ENCODE peak calls at places on chromosomes 13 and 19, in four cellular contexts. V is tibial artery; P is Caco-2; G is CD8-positive, alpha-beta memory T cell. F is an unnamed sample.

GRCh38 chr19:56678205-56678604 is 6.6 kb upstream of the ZNF835 start:
- DNase-seq in V (no peak), P (no peak), G (no peak), F (no peak)

GRCh38 chr13:101449971-101450748 is 2.3 kb upstream of the ITGBL1 start:
- DNase-seq in V (no peak), P (no peak), G (no peak), F (no peak)

GRCh38 chr13:27177852-27178251 is 6.2 kb upstream of the USP12 start:
- DNase-seq in V (no peak), P (peak; percentile 40), G (no peak), F (no peak)

GRCh38 chr19:48568345-48568886 is 16.4 kb downstream of the SULT2B1 start:
- DNase-seq in V (peak; percentile 89), P (no peak), G (no peak), F (no peak)

GRCh38 chr19:50569023-50569697 is 925 bp upstream of the LRRC4B start:
- DNase-seq in V (no peak), P (no peak), G (no peak), F (no peak)

GRCh38 chr13:113036401-113036800 is 67.4 kb downstream of the MCF2L start:
- DNase-seq in V (no peak), P (no peak), G (no peak), F (no peak)

GRCh38 chr19:14566712-14567077 is 5.2 kb downstream of the NDUFB7 start:
- DNase-seq in V (no peak), P (no peak), G (no peak), F (no peak)

GRCh38 chr13:32824671-32825070 is 191.6 kb upstream of the KL start:
- DNase-seq in V (no peak), P (peak; percentile 80), G (no peak), F (no peak)

GRCh38 chr19:49699364-49699763 is 8.4 kb downstream of the CPT1C start:
- DNase-seq in V (no peak), P (no peak), G (no peak), F (no peak)

GRCh38 chr19:33700408-33700757 is 78.6 kb downstream of the CHST8 start:
- DNase-seq in V (no peak), P (no peak), G (no peak), F (no peak)

GRCh38 chr13:33876716-33877394 is 58.9 kb downstream of the RFC3 start:
- DNase-seq in V (no peak), P (no peak), G (no peak), F (no peak)
- H3K4me1 ChIP-seq in V (no peaks in the 10 kb centered on the region), P (peaks cover 7% of the 10 kb centered on the region), G (no peaks in the 10 kb centered on the region), F (no peaks in the 10 kb centered on the region)

GRCh38 chr13:39452412-39452811 is 150.6 kb downstream of the LHFPL6 start:
- DNase-seq in V (no peak), P (no peak), G (no peak), F (no peak)
- H3K4me1 ChIP-seq in V (peaks cover 4% of the 10 kb centered on the region), P (no peaks in the 10 kb centered on the region), G (no peaks in the 10 kb centered on the region), F (no peaks in the 10 kb centered on the region)

GRCh38 chr19:11141937-11142527 is 13.6 kb downstream of the SPC24 start:
- DNase-seq in V (no peak), P (no peak), G (no peak), F (no peak)

GRCh38 chr19:11140896-11141295 is 14.7 kb downstream of the SPC24 start:
- DNase-seq in V (no peak), P (no peak), G (no peak), F (no peak)

GRCh38 chr19:11136400-11137101 is 19.0 kb downstream of the SPC24 start:
- DNase-seq in V (no peak), P (no peak), G (no peak), F (no peak)

GRCh38 chr19:11137542-11138384 is 17.8 kb downstream of the SPC24 start:
- DNase-seq in V (peak; percentile 93), P (peak; percentile 79), G (peak; percentile 52), F (peak; percentile 77)

DNA sequence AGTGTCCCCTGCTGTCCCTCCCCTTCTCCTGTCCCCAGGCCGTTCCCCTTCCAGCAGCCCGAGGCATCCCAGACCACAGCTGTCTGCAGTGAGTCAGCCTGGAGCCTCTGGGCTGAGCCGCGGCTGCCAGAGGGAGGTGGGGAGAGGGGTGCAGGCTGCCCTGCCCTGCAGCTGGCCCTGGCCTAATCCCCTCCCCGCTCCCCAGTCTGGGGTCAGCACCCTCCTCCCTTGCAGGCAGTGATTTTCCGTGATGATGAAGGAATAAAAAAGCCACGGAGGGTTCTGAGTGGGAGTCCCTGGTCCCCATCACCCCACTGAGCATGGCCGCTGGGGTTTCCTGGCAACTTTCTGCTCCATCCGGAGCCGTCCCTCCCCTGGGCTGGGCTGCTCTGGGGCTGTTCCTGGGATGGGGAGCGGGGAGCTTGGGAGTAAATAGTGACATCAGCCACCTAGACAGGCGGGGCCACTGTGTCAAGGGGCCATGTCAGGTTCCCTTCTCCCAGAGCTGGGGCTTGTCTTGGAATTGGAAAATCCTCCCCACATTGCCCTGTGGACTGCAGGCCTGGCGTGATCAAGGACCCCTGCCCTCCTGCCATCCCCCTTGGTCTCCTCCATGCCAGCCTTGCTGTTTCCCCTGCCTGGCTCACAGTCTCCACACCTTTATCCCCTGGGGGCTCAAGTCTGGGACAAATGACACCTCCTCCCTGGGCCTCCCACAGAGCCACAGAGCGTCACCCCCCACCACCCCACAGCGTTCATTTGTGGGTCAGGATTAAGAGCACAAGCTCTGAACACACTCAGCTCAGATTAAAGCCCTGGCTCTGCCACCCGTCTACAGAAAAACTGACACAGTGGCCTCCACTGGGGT is 16.7 kb downstream of the SPC24 start:
- DNase-seq in V (peak; percentile 90), P (peak; percentile 47), G (no peak), F (no peak)
- H3K4me1 ChIP-seq in V (peaks cover 58% of the 10 kb centered on the region), P (peaks cover 26% of the 10 kb centered on the region), G (peaks cover 19% of the 10 kb centered on the region), F (peaks cover 23% of the 10 kb centered on the region)

DNA sequence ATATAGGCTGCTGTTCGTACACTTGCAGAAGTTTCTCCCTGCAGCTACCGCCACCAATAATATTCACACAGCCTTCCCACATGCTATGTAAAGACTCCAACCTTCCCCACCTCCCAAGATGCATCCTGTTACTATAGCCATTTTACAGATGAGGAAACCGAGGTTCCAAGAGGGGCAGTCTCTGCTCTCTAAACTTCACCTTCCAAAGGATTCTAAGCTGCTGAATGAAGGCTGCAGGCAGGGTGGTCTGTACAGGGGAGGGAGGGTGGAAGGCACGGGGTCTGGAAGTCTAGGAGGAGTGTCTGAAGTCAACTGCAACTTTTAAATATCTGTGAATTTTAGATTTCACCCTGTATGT is 1.9 kb upstream of the NFIC start:
- DNase-seq in V (no peak), P (no peak), G (no peak), F (no peak)
- H3K4me1 ChIP-seq in V (peaks cover 62% of the 10 kb centered on the region), P (no peaks in the 10 kb centered on the region), G (peaks cover 22% of the 10 kb centered on the region), F (peaks cover 38% of the 10 kb centered on the region)

DNA sequence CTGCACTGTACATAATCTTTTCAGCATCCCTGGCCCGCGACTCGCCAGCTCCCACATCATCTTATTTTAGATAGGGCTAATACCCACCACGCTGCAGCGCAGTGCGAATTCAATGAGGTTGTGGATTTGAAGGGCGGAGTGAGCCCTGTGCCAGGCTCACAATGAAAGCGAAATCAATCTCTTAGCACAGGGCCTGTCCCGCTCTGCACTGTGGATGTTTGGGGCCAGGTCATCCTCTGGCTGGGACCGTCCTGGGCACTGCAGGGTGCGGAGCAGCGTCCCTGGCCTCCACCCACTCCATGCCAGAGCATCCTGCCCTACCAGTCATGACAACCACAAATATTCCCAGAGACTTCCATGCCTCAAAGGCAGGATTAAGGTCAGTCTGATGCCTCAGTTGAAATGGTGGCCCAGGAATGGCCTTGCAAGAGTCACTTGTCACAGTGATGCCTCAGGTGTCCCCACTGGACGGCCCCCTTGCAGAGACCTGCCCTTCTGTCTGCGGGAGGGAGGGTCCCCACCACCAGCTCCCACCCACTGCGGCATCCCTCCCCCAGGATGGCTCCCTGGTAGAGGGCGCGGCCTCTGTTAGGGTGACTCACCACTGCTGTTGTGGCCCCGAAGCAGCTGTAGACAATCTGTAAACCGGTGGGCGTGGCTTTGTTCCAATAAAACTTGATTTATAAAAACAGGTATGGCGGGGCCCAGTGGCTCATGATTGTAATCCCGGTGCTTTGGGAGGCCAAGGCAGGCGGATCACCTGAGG is 5.6 kb downstream of the UHRF1 start:
- DNase-seq in V (no peak), P (peak; percentile 38), G (peak; percentile 62), F (peak; percentile 84)
- H3K4me1 ChIP-seq in V (peaks cover 25% of the 10 kb centered on the region), P (peaks cover 4% of the 10 kb centered on the region), G (peaks cover 57% of the 10 kb centered on the region), F (peaks cover 47% of the 10 kb centered on the region)

GRCh38 chr19:45094707-45095106 is 1.7 kb downstream of the PPP1R37 start:
- DNase-seq in V (no peak), P (no peak), G (no peak), F (no peak)
- H3K4me1 ChIP-seq in V (peaks cover 70% of the 10 kb centered on the region), P (peaks cover 15% of the 10 kb centered on the region), G (peaks cover 69% of the 10 kb centered on the region), F (peaks cover 54% of the 10 kb centered on the region)

GRCh38 chr19:4974855-4975469 is 6.0 kb downstream of the KDM4B start:
- DNase-seq in V (no peak), P (no peak), G (no peak), F (no peak)

GRCh38 chr19:4977299-4978174 is 8.6 kb downstream of the KDM4B start:
- DNase-seq in V (no peak), P (no peak), G (no peak), F (no peak)

GRCh38 chr19:4980087-4980486 is 11.2 kb downstream of the KDM4B start:
- DNase-seq in V (no peak), P (no peak), G (no peak), F (no peak)

GRCh38 chr19:4979211-4979807 is 10.4 kb downstream of the KDM4B start:
- DNase-seq in V (no peak), P (no peak), G (no peak), F (no peak)

DNA sequence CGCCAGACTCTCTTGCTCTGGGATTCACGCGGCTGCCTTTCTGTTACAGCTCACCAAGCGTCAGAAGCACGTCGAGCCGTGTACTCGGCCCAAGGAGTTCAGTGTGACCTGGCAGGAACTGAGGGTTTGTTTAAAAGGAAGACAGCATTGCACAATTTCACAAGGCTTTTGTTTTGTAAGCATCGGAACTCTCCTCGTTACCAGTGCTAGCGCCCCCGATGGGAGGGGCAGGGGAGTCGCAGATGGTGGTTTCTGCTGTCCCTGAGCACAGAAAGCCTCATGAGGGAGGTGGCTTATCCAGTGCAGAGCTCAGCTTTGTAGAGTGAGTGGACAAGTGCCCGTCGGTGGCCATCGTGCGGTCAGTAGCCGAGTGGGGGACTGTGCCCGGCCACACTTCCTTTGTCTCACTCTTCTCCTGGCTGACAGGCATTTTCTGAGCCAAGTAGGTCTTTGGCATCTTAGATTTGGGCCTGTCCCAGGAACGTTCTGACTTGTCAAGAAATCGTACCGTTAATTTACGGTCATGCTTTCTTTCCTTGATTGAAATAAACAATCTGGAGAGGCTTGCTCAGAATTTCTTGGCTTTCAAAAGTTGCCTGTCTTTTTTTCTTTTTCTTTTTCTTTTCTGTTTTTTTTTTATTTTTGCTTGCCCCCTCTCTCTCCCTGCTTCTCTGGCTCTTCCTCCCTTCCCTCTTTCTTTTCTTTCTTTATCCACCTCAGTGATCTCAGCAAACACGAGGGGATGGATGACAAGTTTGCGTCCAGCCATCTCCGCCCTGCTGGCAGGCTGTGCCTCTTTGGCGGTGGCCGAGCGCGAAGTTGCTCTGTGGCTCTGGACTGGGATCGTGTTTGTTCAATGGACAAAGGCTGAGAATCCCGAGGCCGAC is 7.7 kb downstream of the KDM4B start:
- DNase-seq in V (peak; percentile 91), P (peak; percentile 35), G (no peak), F (no peak)
- H3K4me1 ChIP-seq in V (peaks cover 73% of the 10 kb centered on the region), P (no peaks in the 10 kb centered on the region), G (no peaks in the 10 kb centered on the region), F (peaks cover 9% of the 10 kb centered on the region)

GRCh38 chr19:18849838-18850400 is 18.2 kb downstream of the UPF1 start:
- DNase-seq in V (no peak), P (no peak), G (no peak), F (no peak)

GRCh38 chr19:18853755-18854427 is 22.1 kb downstream of the UPF1 start:
- DNase-seq in V (no peak), P (no peak), G (no peak), F (no peak)

GRCh38 chr19:18850560-18851375 is 19.0 kb downstream of the UPF1 start:
- DNase-seq in V (no peak), P (no peak), G (no peak), F (no peak)

GRCh38 chr19:18852634-18853033 is 20.9 kb downstream of the UPF1 start:
- DNase-seq in V (no peak), P (no peak), G (no peak), F (no peak)

GRCh38 chr19:18851673-18852325 is 20.0 kb downstream of the UPF1 start:
- DNase-seq in V (no peak), P (no peak), G (no peak), F (no peak)
- H3K4me1 ChIP-seq in V (peaks cover 50% of the 10 kb centered on the region), P (no peaks in the 10 kb centered on the region), G (peaks cover 6% of the 10 kb centered on the region), F (no peaks in the 10 kb centered on the region)